ENCODE peak calls at places on chromosomes 13 and 19, in eight cellular contexts. One of them, this sample, is unnamed.

GRCh38 chr13:43305416-43305815 is 282.0 kb downstream of the DNAJC15 start:
- DNase-seq in ascending aorta: no peak
- DNase-seq in H9: no peak
- DNase-seq in Peyer's patch: no peak
- DNase-seq in A549: no peak
- DNase-seq in right lobe of liver: no peak
- DNase-seq in tibial nerve: no peak
- DNase-seq in AG04450: no peak
- DNase-seq in this sample: no peak

GRCh38 chr13:70932511-70932910 is 824.3 kb upstream of the KLHL1 start:
- DNase-seq in A549: no peak
- DNase-seq in right lobe of liver: no peak
- DNase-seq in ascending aorta: no peak
- DNase-seq in Peyer's patch: no peak
- DNase-seq in tibial nerve: no peak
- DNase-seq in H9: no peak
- DNase-seq in AG04450: no peak
- DNase-seq in this sample: no peak

GRCh38 chr13:21435231-21435630 is 23.9 kb downstream of the ZDHHC20 start:
- DNase-seq in A549: no peak
- DNase-seq in ascending aorta: no peak
- DNase-seq in tibial nerve: no peak
- DNase-seq in AG04450: no peak
- DNase-seq in Peyer's patch: no peak
- DNase-seq in H9: no peak
- DNase-seq in right lobe of liver: no peak
- DNase-seq in this sample: no peak

GRCh38 chr19:49459388-49459787 is 6.4 kb downstream of the ALDH16A1 start:
- DNase-seq in Peyer's patch: no peak
- DNase-seq in ascending aorta: no peak
- DNase-seq in tibial nerve: no peak
- DNase-seq in right lobe of liver: no peak
- DNase-seq in H9: no peak
- DNase-seq in AG04450: no peak
- DNase-seq in A549: no peak
- DNase-seq in this sample: no peak

GRCh38 chr19:547836-548720 is 4.2 kb downstream of the GZMM start:
- DNase-seq in H9: peak; percentile 28
- DNase-seq in Peyer's patch: no peak
- DNase-seq in right lobe of liver: no peak
- DNase-seq in A549: no peak
- DNase-seq in tibial nerve: no peak
- DNase-seq in AG04450: no peak
- DNase-seq in ascending aorta: no peak
- DNase-seq in this sample: no peak

GRCh38 chr19:16778796-16779411 is 50.3 kb upstream of the SIN3B start:
- DNase-seq in tibial nerve: peak; percentile 41
- DNase-seq in ascending aorta: no peak
- DNase-seq in A549: peak; percentile 75
- DNase-seq in Peyer's patch: peak; percentile 68
- DNase-seq in H9: peak; percentile 71
- DNase-seq in AG04450: peak; percentile 8
- DNase-seq in right lobe of liver: peak; percentile 39
- DNase-seq in this sample: peak; percentile 33

GRCh38 chr19:41226053-41226873 is 7.2 kb downstream of the AXL start:
- DNase-seq in tibial nerve: peak; percentile 47
- DNase-seq in Peyer's patch: peak; percentile 22
- DNase-seq in AG04450: peak; percentile 85
- DNase-seq in H9: peak; percentile 67
- DNase-seq in A549: peak; percentile 97
- DNase-seq in ascending aorta: peak; percentile 92
- DNase-seq in right lobe of liver: peak; percentile 62
- DNase-seq in this sample: peak; percentile 61

GRCh38 chr13:71149498-71150363 is 717.3 kb downstream of the DACH1 start:
- DNase-seq in A549: no peak
- DNase-seq in ascending aorta: no peak
- DNase-seq in AG04450: no peak
- DNase-seq in Peyer's patch: no peak
- DNase-seq in right lobe of liver: no peak
- DNase-seq in tibial nerve: no peak
- DNase-seq in H9: no peak
- DNase-seq in this sample: no peak

GRCh38 chr13:23558675-23559536 is 11.3 kb upstream of the TNFRSF19 start:
- DNase-seq in right lobe of liver: no peak
- DNase-seq in ascending aorta: no peak
- DNase-seq in AG04450: peak; percentile 58
- DNase-seq in tibial nerve: peak; percentile 50
- DNase-seq in Peyer's patch: no peak
- DNase-seq in H9: no peak
- DNase-seq in A549: peak; percentile 72
- DNase-seq in this sample: peak; percentile 51

GRCh38 chr13:90918551-90918950 is 428.9 kb upstream of the MIR17HG start:
- DNase-seq in ascending aorta: no peak
- DNase-seq in H9: no peak
- DNase-seq in right lobe of liver: no peak
- DNase-seq in AG04450: no peak
- DNase-seq in tibial nerve: no peak
- DNase-seq in A549: no peak
- DNase-seq in Peyer's patch: no peak
- DNase-seq in this sample: no peak

GRCh38 chr13:99816321-99816720 is 155.2 kb downstream of the ZIC5 start:
- DNase-seq in AG04450: no peak
- DNase-seq in A549: no peak
- DNase-seq in Peyer's patch: no peak
- DNase-seq in H9: no peak
- DNase-seq in right lobe of liver: no peak
- DNase-seq in tibial nerve: no peak
- DNase-seq in ascending aorta: no peak
- DNase-seq in this sample: no peak

GRCh38 chr19:40581531-40581930 is 4.9 kb downstream of the SHKBP1 start:
- DNase-seq in H9: no peak
- DNase-seq in Peyer's patch: no peak
- DNase-seq in ascending aorta: no peak
- DNase-seq in right lobe of liver: no peak
- DNase-seq in A549: no peak
- DNase-seq in AG04450: no peak
- DNase-seq in tibial nerve: no peak
- DNase-seq in this sample: no peak

GRCh38 chr13:95607363-95607762 is 37.1 kb downstream of the DZIP1 start:
- DNase-seq in AG04450: no peak
- DNase-seq in Peyer's patch: no peak
- DNase-seq in tibial nerve: no peak
- DNase-seq in A549: no peak
- DNase-seq in ascending aorta: no peak
- DNase-seq in H9: no peak
- DNase-seq in right lobe of liver: no peak
- DNase-seq in this sample: no peak

GRCh38 chr19:18021121-18021755 is 13.3 kb downstream of the ARRDC2 start:
- DNase-seq in AG04450: no peak
- DNase-seq in right lobe of liver: peak; percentile 94
- DNase-seq in tibial nerve: peak; percentile 78
- DNase-seq in H9: no peak
- DNase-seq in A549: no peak
- DNase-seq in Peyer's patch: peak; percentile 86
- DNase-seq in ascending aorta: peak; percentile 95
- DNase-seq in this sample: peak; percentile 91

GRCh38 chr13:73945371-73945770 is 188.8 kb downstream of the KLF12 start:
- DNase-seq in A549: no peak
- DNase-seq in AG04450: no peak
- DNase-seq in tibial nerve: no peak
- DNase-seq in right lobe of liver: no peak
- DNase-seq in H9: no peak
- DNase-seq in ascending aorta: no peak
- DNase-seq in Peyer's patch: no peak
- DNase-seq in this sample: no peak

DNA sequence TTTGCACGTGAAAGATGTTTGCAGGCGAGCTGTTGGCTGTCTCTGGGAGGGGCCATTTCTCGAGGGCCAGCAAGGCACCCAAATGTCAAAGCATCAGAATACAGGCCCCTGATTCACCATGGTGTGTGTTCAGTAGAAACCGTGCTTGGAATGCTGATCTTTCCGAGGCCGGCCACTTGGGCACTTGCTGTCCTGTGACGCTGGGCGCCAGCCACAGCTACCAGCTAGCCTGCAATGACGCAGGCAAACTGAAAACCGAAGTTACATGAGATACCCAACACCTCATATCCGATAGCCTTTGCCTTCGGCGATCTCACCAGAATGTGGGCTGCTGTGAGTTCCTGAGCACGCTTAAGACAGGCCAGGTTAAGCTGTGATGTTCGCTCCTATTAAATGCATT is 12.0 kb downstream of the THOP1 start:
- DNase-seq in AG04450: no peak
- DNase-seq in ascending aorta: no peak
- DNase-seq in H9: no peak
- DNase-seq in A549: no peak
- DNase-seq in right lobe of liver: no peak
- DNase-seq in tibial nerve: no peak
- DNase-seq in Peyer's patch: no peak
- DNase-seq in this sample: peak; percentile 58
- H3K27ac ChIP-seq in AG04450: no peak overlapping the region
- H3K27ac ChIP-seq in ascending aorta: no peak overlapping the region
- H3K27ac ChIP-seq in H9: no peak overlapping the region
- H3K27ac ChIP-seq in A549: no peak overlapping the region
- H3K27ac ChIP-seq in right lobe of liver: no peak overlapping the region
- H3K27ac ChIP-seq in tibial nerve: no peak overlapping the region
- H3K27ac ChIP-seq in Peyer's patch: no peak overlapping the region
- H3K27ac ChIP-seq in this sample: peak overlapping the region; percentile 35

DNA sequence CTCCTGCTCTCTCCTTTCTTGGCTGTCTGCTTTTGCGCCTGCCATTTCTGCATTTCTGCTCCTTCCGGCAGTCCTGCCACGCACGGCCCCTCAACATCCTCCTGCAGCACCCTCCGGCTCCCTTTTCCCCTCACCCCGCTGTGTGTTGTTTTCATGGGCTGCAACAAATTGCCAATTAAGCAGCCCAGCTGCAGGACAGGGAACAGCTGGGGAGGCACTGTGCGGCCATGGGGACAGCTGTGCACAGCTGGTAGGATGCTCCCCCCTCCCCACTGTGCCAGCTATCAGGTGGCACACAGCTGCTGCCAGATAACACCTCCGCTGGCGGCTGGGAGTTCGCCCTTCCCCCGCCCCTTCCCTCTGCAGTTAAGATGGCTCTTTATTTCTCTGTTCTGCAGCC is 25.4 kb downstream of the LYL1 start:
- DNase-seq in ascending aorta: no peak
- DNase-seq in tibial nerve: no peak
- DNase-seq in Peyer's patch: no peak
- DNase-seq in A549: no peak
- DNase-seq in AG04450: no peak
- DNase-seq in H9: no peak
- DNase-seq in right lobe of liver: no peak
- DNase-seq in this sample: no peak
- H3K27ac ChIP-seq in ascending aorta: peak overlapping the region; percentile 74
- H3K27ac ChIP-seq in tibial nerve: no peak overlapping the region
- H3K27ac ChIP-seq in Peyer's patch: no peak overlapping the region
- H3K27ac ChIP-seq in A549: no peak overlapping the region
- H3K27ac ChIP-seq in AG04450: no peak overlapping the region
- H3K27ac ChIP-seq in H9: no peak overlapping the region
- H3K27ac ChIP-seq in right lobe of liver: no peak overlapping the region
- H3K27ac ChIP-seq in this sample: peak overlapping the region; percentile 83

GRCh38 chr19:47598407-47599349 is 10.3 kb upstream of the BICRA start:
- DNase-seq in tibial nerve: peak; percentile 64
- DNase-seq in right lobe of liver: no peak
- DNase-seq in AG04450: peak; percentile 89
- DNase-seq in A549: peak; percentile 98
- DNase-seq in ascending aorta: peak; percentile 90
- DNase-seq in H9: peak; percentile 78
- DNase-seq in Peyer's patch: no peak
- DNase-seq in this sample: no peak

GRCh38 chr19:47601180-47601904 is 7.6 kb upstream of the BICRA start:
- DNase-seq in tibial nerve: no peak
- DNase-seq in right lobe of liver: peak; percentile 55
- DNase-seq in AG04450: no peak
- DNase-seq in H9: no peak
- DNase-seq in A549: no peak
- DNase-seq in Peyer's patch: no peak
- DNase-seq in ascending aorta: no peak
- DNase-seq in this sample: no peak

GRCh38 chr19:47595937-47596336 is 13.0 kb upstream of the BICRA start:
- DNase-seq in H9: no peak
- DNase-seq in right lobe of liver: no peak
- DNase-seq in A549: no peak
- DNase-seq in AG04450: no peak
- DNase-seq in Peyer's patch: no peak
- DNase-seq in ascending aorta: no peak
- DNase-seq in tibial nerve: no peak
- DNase-seq in this sample: no peak

GRCh38 chr19:47603706-47604310 is 5.1 kb upstream of the BICRA start:
- DNase-seq in AG04450: no peak
- DNase-seq in ascending aorta: no peak
- DNase-seq in Peyer's patch: no peak
- DNase-seq in tibial nerve: no peak
- DNase-seq in A549: no peak
- DNase-seq in H9: no peak
- DNase-seq in right lobe of liver: no peak
- DNase-seq in this sample: no peak

DNA sequence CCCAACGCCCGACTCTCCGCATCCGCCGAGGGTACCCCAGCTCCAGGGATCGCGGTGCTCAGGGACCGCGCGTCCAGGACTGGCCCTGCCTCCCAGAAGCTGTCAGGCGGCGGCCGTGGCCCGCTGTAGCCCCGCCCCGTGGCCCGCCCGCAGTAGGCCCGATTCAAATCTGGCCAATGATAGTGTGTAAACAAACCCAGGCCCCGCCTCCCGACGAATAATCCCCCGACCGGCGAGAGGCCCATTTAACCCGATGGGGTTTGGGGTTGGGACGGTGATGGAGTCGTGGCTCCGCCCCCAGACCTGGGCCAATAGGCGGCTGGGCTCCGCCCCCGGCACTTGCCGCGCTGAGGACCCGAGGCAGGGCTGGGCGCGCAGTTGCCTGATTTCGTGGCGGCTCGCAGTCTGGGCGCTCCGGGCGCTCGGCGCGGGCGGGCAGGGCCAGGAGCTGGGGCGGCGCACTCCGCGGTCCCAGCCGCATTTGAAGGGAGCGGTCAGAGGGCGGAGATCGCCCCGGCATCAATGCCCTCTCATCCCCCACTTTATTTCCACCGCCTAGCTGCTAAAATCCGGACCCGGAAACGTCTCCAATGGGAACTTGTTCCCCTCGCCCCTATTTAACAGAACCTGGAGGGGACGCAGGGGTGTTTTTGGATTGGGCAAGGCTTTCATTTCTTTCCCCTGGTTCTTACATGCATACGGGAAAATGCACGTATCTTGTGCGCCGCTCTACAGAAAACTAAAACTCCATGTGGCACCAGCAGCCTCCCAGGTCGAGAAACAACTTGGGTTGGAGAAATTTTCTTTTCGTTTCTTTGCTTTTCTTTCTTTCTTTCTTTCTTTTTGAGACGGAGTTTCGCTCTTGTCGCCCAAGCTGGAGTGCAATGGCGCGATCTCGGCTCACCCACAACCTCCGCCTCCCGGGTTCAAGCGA is 8.4 kb upstream of the BICRA start:
- DNase-seq in A549: peak; percentile 100
- DNase-seq in tibial nerve: peak; percentile 99
- DNase-seq in H9: peak; percentile 100
- DNase-seq in Peyer's patch: peak; percentile 99
- DNase-seq in right lobe of liver: peak; percentile 99
- DNase-seq in AG04450: peak; percentile 97
- DNase-seq in ascending aorta: peak; percentile 100
- DNase-seq in this sample: peak; percentile 100
- H3K27ac ChIP-seq in A549: peak overlapping the region; percentile 89
- H3K27ac ChIP-seq in tibial nerve: peak overlapping the region; percentile 80
- H3K27ac ChIP-seq in H9: no peak overlapping the region
- H3K27ac ChIP-seq in Peyer's patch: peak overlapping the region; percentile 87
- H3K27ac ChIP-seq in right lobe of liver: peak overlapping the region; percentile 95
- H3K27ac ChIP-seq in AG04450: peak overlapping the region; percentile 77
- H3K27ac ChIP-seq in ascending aorta: peak overlapping the region; percentile 84
- H3K27ac ChIP-seq in this sample: peak overlapping the region; percentile 81

GRCh38 chr19:48085904-48086864 is 24.4 kb downstream of the PLA2G4C start:
- DNase-seq in ascending aorta: no peak
- DNase-seq in right lobe of liver: no peak
- DNase-seq in Peyer's patch: no peak
- DNase-seq in tibial nerve: no peak
- DNase-seq in A549: no peak
- DNase-seq in H9: peak; percentile 46
- DNase-seq in AG04450: no peak
- DNase-seq in this sample: no peak
- H3K27ac ChIP-seq in ascending aorta: no peak overlapping the region
- H3K27ac ChIP-seq in right lobe of liver: no peak overlapping the region
- H3K27ac ChIP-seq in Peyer's patch: no peak overlapping the region
- H3K27ac ChIP-seq in tibial nerve: no peak overlapping the region
- H3K27ac ChIP-seq in A549: no peak overlapping the region
- H3K27ac ChIP-seq in H9: no peak overlapping the region
- H3K27ac ChIP-seq in AG04450: no peak overlapping the region
- H3K27ac ChIP-seq in this sample: no peak overlapping the region

This sample was measured in heart right ventricle.